ENCODE peak calls at places on chromosomes 4 and X, in five cellular contexts. F is EL; C is NCI-H748 treated with DMSO at 0.1 percent for 48 hours; Z is frontal cortex; R is activated CD4-positive, alpha-beta T cell treated with anti-CD3 and anti-CD28 coated beads, Interleukin-2, amount 50 U/mL, for 4 hours. P is an unnamed sample.

GRCh38 chrX:966396-967070 is 245.9 kb downstream of the CRLF2 start:
- DNase-seq in C (no peak), F (no peak), R (no peak), Z (no peak), P (no peak)

GRCh38 chr4:70976251-70976650 is 17.2 kb upstream of the DCK start:
- DNase-seq in R (no peak), Z (no peak), F (no peak), C (no peak), P (no peak)

GRCh38 chr4:53647547-53647946 is 56.3 kb upstream of the LNX1 start:
- DNase-seq in C (no peak), Z (no peak), R (no peak), F (no peak), P (no peak)

GRCh38 chr4:122577189-122577553 is 43.7 kb downstream of the IL21 start:
- DNase-seq in Z (no peak), F (no peak), C (no peak), R (no peak), P (no peak)

GRCh38 chr4:155342142-155342541 is 34.6 kb downstream of the MAP9 start:
- DNase-seq in F (peak), C (no peak), R (no peak), Z (no peak), P (no peak)

GRCh38 chr4:6119507-6120020 is 80.8 kb downstream of the JAKMIP1 start:
- DNase-seq in Z (no peak), C (no peak), R (no peak), F (no peak), P (no peak)

GRCh38 chr4:102627831-102628523 is 126.8 kb downstream of the NFKB1 start:
- DNase-seq in R (no peak), Z (no peak), F (peak), C (no peak), P (no peak)

GRCh38 chr4:75630932-75631320 is 598 bp upstream of the CDKL2 start:
- DNase-seq in C (no peak), F (no peak), R (no peak), Z (no peak), P (no peak)

GRCh38 chr4:6029254-6029653 is 11.0 kb upstream of the C4orf50 start:
- DNase-seq in R (no peak), C (no peak), Z (no peak), F (no peak), P (no peak)

GRCh38 chrX:45743081-45743533 is 542.4 kb upstream of the DIPK2B start:
- DNase-seq in R (peak), Z (no peak), F (peak), C (no peak), P (no peak)

GRCh38 chrX:116276191-116276700 is 105.7 kb downstream of the AGTR2 start:
- DNase-seq in R (no peak), Z (no peak), C (no peak), F (no peak), P (no peak)

P was measured in HL-60.